ENCODE peak calls at places on chromosomes 3 and 15, in seven cellular contexts. H is H1; S is thoracic aorta; G is mammary epithelial cell; W is IMR-90; X is tibial artery; C is CD8-positive, alpha-beta T cell. P is an unnamed sample. For H3K4me1, the result is how much of the 10 kb centered on the place peaks cover.

GRCh38 chr3:128549283-128550112 is 56.5 kb upstream of the GATA2 start:
- DNase-seq in H (no peak), S (peak), G (peak), W (peak), X (no peak), C (no peak), P (no peak)

GRCh38 chr15:74954515-74954914 is 2.1 kb downstream of the RPP25 start:
- DNase-seq in H (no peak), S (no peak), G (no peak), W (peak), X (no peak), C (no peak), P (no peak)

GRCh38 chr3:184261270-184262165 is at the start of gene CAMK2N2:
- DNase-seq in H (peak), S (no peak), G (peak), W (peak), X (peak), C (peak), P (peak)

GRCh38 chr15:76935620-76936019 is 4.1 kb downstream of the RCN2 start:
- DNase-seq in H (no peak), S (no peak), G (no peak), W (no peak), X (no peak), C (no peak), P (no peak)

GRCh38 chr3:126124896-126125295 is 41.0 kb upstream of the SLC41A3 start:
- DNase-seq in H (peak), S (no peak), G (no peak), W (no peak), X (peak), C (no peak), P (peak)

GRCh38 chr15:56496635-56497034 is 31.7 kb upstream of the MNS1 start:
- DNase-seq in H (no peak), S (no peak), G (peak), W (peak), X (no peak), C (no peak), P (peak)

GRCh38 chr15:26711445-26711844 is 61.4 kb downstream of the GABRB3 start:
- DNase-seq in H (no peak), S (no peak), G (no peak), W (no peak), X (no peak), C (no peak), P (no peak)

GRCh38 chr3:165638066-165638465 is 199.2 kb downstream of the BCHE start:
- DNase-seq in H (no peak), S (no peak), G (no peak), W (peak), X (no peak), C (no peak), P (no peak)

GRCh38 chr3:33597257-33597689 is 120.8 kb downstream of the CLASP2 start:
- DNase-seq in H (no peak), S (no peak), G (no peak), W (no peak), X (no peak), C (no peak), P (no peak)

GRCh38 chr3:122665226-122665786 is 15.3 kb upstream of the PARP14 start:
- DNase-seq in H (no peak), S (no peak), G (no peak), W (no peak), X (no peak), C (no peak), P (no peak)

GRCh38 chr15:70701891-70702568 is 61.3 kb downstream of the UACA start:
- DNase-seq in H (no peak), S (no peak), G (peak), W (peak), X (no peak), C (no peak), P (no peak)

GRCh38 chr15:70339551-70340517 is 242.1 kb upstream of the TLE3 start:
- DNase-seq in H (peak), S (no peak), G (no peak), W (peak), X (no peak), C (no peak), P (no peak)

GRCh38 chr15:89243691-89244511 is at the start of gene FANCI:
- DNase-seq in H (peak), S (peak), G (peak), W (peak), X (peak), C (peak), P (peak)

GRCh38 chr15:84908564-84908963 is 24.1 kb downstream of the SLC28A1 start:
- DNase-seq in H (peak), S (no peak), G (no peak), W (no peak), X (peak), C (no peak), P (no peak)
- H3K4me1 ChIP-seq in H (under half), S (half or more), G (under half), W (under half), X (half or more), C (under half), P (under half)

GRCh38 chr3:39154323-39155021 is 1.1 kb upstream of the CSRNP1 start:
- DNase-seq in H (peak), S (no peak), G (no peak), W (no peak), X (peak), C (no peak), P (no peak)
- H3K27ac ChIP-seq in H (peak), S (peak), G (no peak), W (no peak), X (peak), C (no peak), P (peak)

GRCh38 chr3:147393261-147393964 is 12.9 kb downstream of the ZIC4 start:
- DNase-seq in H (peak), S (no peak), G (no peak), W (no peak), X (no peak), C (no peak), P (no peak)

GRCh38 chr3:147396709-147397046 is 9.7 kb downstream of the ZIC4 start:
- DNase-seq in H (no peak), S (no peak), G (no peak), W (no peak), X (no peak), C (no peak), P (no peak)

GRCh38 chr3:147395975-147396708 is 10.2 kb downstream of the ZIC4 start:
- DNase-seq in H (peak), S (no peak), G (no peak), W (no peak), X (no peak), C (no peak), P (no peak)

GRCh38 chr3:147392083-147392916 is 14.0 kb downstream of the ZIC4 start:
- DNase-seq in H (peak), S (no peak), G (no peak), W (no peak), X (no peak), C (no peak), P (no peak)

DNA sequence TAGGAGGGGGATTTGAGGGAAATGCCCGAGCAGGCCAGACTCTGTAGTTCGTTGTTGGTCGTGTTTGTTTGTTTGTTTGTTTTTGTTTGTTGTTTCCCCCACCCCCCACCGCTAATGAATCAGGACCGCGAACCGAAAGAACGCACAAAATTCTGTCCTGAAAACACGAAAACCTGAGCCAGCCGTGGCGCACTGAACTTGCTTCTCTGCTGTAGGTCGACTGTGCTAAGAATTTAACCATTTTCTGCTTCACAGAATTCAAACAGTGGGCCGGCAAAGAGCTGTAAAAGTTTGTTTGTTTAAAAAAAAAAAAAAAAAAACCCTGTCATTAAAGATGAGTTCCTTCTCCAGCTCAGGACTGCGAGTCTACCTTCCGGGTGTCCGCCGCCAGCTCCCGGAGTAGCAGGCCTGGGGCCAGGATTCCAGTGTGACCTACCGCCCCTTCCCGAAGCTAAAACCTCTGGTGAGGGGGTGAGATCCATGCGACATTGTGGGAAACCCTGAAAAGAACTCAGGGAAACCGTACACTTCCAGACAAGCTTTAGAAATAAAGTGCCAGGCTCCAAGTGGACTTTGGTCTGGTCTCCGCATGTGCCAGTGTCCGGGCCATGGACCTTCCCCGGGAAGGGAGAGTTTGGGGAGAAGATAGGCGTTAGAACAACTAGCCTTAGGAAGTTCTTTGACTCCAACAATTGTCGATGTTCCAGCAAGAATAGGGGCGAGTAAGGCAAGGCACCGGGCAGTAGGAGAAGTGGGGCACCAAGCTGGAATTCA is 12.0 kb downstream of the ZIC4 start:
- DNase-seq in H (no peak), S (no peak), G (no peak), W (no peak), X (no peak), C (no peak), P (no peak)
- H3K4me3 ChIP-seq in H (peak), S (peak), G (no peak), W (no peak), X (peak), C (no peak), P (no peak)

DNA sequence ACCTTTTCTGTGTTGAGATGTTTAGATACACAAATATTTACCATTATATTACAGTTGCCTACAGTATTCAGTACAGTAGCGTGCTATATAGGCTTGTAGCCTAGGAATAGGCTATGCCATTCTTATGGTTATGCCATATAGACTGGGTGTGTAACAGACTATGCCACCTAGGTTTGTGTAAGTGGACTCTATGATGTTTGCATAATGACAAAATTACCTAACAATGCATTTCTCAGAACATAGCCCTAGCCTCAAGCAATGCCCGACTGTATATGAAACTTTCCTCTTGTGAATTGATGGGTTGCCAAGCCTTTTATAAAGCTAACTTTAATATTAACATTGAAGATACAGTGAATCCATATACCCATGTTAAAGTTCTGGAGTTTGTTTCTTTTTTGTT is 10.3 kb upstream of the PHLDB2 start:
- DNase-seq in H (no peak), S (no peak), G (no peak), W (no peak), X (no peak), C (no peak), P (no peak)
- H3K4me1 ChIP-seq in H (under half), S (under half), G (half or more), W (under half), X (under half), C (under half), P (under half)

DNA sequence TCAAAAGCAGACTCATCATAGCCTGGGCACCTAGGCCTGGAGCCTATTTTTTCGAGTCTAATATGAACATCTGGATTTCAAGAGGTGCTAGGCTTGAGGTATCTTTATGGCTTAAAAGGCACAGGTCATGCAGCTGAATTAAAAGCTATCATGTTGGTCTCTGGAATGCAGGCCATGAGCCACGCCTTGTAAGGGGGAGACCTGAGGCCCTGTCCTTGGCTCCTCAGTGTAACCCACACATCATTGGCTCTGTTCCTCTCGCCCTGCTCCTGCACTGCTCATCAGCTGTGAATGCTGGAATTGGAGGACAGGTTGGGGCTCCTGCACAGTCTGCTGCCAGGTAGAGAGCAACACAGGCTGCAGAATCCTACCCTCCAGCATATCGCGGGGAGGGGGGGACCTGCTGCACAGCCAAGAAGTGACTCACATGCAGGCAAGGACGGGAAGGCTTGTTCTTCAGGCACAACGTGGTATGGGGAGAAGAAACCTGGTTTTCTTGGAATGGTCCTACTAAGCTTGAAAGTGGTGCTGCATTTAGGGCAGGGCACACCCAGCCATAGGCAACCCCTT is 146.0 kb downstream of the CHST2 start:
- DNase-seq in H (no peak), S (no peak), G (peak), W (no peak), X (no peak), C (no peak), P (no peak)
- H3K27ac ChIP-seq in H (no peak), S (no peak), G (no peak), W (no peak), X (no peak), C (no peak), P (no peak)

GRCh38 chr3:71461098-71461497 is 122.4 kb downstream of the FOXP1 start:
- DNase-seq in H (no peak), S (no peak), G (no peak), W (no peak), X (no peak), C (no peak), P (no peak)
- H3K4me3 ChIP-seq in H (no peak), S (no peak), G (no peak), W (no peak), X (no peak), C (no peak), P (no peak)

DNA sequence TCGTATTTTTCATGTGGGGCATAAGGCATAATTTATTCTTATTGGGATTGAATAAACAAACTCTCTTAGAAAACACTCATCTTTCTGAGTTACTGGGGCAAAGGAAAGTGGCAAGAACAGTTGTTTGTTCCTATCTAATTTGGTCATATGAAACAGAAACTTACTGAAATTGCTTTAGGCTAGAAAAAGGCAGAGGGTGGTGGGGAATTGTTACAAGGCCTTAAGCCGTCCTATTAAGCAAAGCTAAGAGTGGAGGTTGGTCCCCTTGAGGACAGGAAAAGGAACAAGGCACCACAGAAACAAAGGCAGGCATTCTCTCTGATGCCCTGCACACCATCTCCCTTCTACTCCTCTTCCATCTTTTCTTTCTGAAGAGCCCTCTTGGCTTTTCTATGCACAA is 830.9 kb downstream of the EDEM1 start:
- DNase-seq in H (no peak), S (no peak), G (no peak), W (no peak), X (no peak), C (no peak), P (no peak)
- H3K4me1 ChIP-seq in H (under half), S (under half), G (under half), W (under half), X (under half), C (under half), P (under half)

DNA sequence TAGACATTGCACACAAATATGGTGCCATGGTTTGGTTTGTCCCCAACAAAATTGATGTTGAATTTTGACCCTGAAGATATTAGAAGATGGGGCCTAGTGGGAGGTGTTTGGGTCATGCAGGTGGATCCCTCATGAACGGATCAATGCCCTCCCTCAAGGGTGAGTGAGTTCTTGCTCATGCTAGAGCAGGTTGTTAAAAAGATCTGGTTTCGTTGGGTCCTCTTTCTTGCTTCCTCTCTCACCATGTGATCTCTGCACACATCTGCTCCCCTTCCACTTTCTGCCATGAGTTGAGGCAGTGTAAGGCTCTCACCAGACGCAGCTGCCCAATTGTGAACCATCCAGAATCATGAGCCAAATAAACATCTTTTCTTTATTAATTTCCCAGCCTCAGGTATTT is 87.8 kb upstream of the MDFIC2 start:
- DNase-seq in H (no peak), S (no peak), G (no peak), W (no peak), X (no peak), C (no peak), P (no peak)
- H3K27ac ChIP-seq in H (no peak), S (no peak), G (no peak), W (no peak), X (no peak), C (no peak), P (no peak)

GRCh38 chr3:72888546-72889309 is 882 bp downstream of the GXYLT2 start:
- DNase-seq in H (peak), S (no peak), G (peak), W (peak), X (no peak), C (no peak), P (no peak)

GRCh38 chr3:72892081-72892763 is 4.4 kb downstream of the GXYLT2 start:
- DNase-seq in H (no peak), S (no peak), G (peak), W (peak), X (no peak), C (no peak), P (no peak)

GRCh38 chr3:72891053-72891855 is 3.4 kb downstream of the GXYLT2 start:
- DNase-seq in H (no peak), S (no peak), G (peak), W (peak), X (no peak), C (no peak), P (no peak)

GRCh38 chr3:72889310-72890165 is 1.7 kb downstream of the GXYLT2 start:
- DNase-seq in H (no peak), S (no peak), G (no peak), W (no peak), X (no peak), C (no peak), P (no peak)

GRCh38 chr3:72890166-72890925 is 2.5 kb downstream of the GXYLT2 start:
- DNase-seq in H (no peak), S (no peak), G (peak), W (no peak), X (no peak), C (no peak), P (no peak)
- H3K4me3 ChIP-seq in H (no peak), S (peak), G (no peak), W (no peak), X (no peak), C (no peak), P (no peak)